ENCODE peak calls at places on chromosomes 6 and 20, in eight cellular contexts. V is ovary, Q is Peyer's patch, A is prostate gland, I is tibial nerve, K is IMR-90, G is H1, S is thyroid gland. U is an unnamed sample.

GRCh38 chr20:13464702-13465101 is 174.0 kb downstream of the TASP1 start:
- DNase-seq in V (no peak), Q (no peak), A (no peak), I (no peak), K (peak; percentile 63), G (no peak), S (no peak), U (no peak)

GRCh38 chr6:90074161-90074560 is 179.9 kb downstream of the GJA10 start:
- DNase-seq in V (no peak), Q (no peak), A (no peak), I (no peak), K (peak; percentile 41), G (no peak), S (no peak), U (no peak)

GRCh38 chr6:624979-625378 is 31.9 kb downstream of the HUS1B start:
- DNase-seq in V (no peak), Q (peak; percentile 50), A (no peak), I (no peak), K (peak; percentile 51), G (no peak), S (no peak), U (no peak)

GRCh38 chr20:23507346-23507745 is 16.4 kb downstream of the CST8 start:
- DNase-seq in V (no peak), Q (no peak), A (no peak), I (no peak), K (no peak), G (no peak), S (no peak), U (no peak)

GRCh38 chr6:169723991-169724553 is at the start of gene PHF10:
- DNase-seq in V (peak; percentile 19), Q (peak; percentile 63), A (peak; percentile 22), I (no peak), K (no peak), G (no peak), S (peak; percentile 34), U (peak; percentile 89)

GRCh38 chr6:151704383-151704782 is 103.1 kb upstream of the ESR1 start:
- DNase-seq in V (no peak), Q (no peak), A (no peak), I (no peak), K (no peak), G (no peak), S (no peak), U (no peak)

GRCh38 chr20:43895235-43895634 is 19.4 kb upstream of the TOX2 start:
- DNase-seq in V (no peak), Q (no peak), A (no peak), I (no peak), K (peak; percentile 30), G (no peak), S (no peak), U (no peak)

GRCh38 chr6:54737247-54737646 is 109.3 kb upstream of the FAM83B start:
- DNase-seq in V (no peak), Q (peak; percentile 46), A (no peak), I (no peak), K (no peak), G (peak; percentile 72), S (peak; percentile 4), U (no peak)

GRCh38 chr6:105851181-105851580 is 235.0 kb upstream of the PRDM1 start:
- DNase-seq in V (peak; percentile 19), Q (no peak), A (no peak), I (no peak), K (peak; percentile 51), G (no peak), S (no peak), U (no peak)

GRCh38 chr20:7596541-7596940 is 343.7 kb downstream of the HAO1 start:
- DNase-seq in V (no peak), Q (no peak), A (no peak), I (no peak), K (no peak), G (no peak), S (no peak), U (no peak)

GRCh38 chr20:61556116-61556515 is 304.1 kb downstream of the CDH4 start:
- DNase-seq in V (no peak), Q (no peak), A (no peak), I (no peak), K (peak; percentile 93), G (no peak), S (no peak), U (no peak)

GRCh38 chr6:116682334-116682712 is 1.3 kb downstream of the KPNA5 start:
- DNase-seq in V (peak; percentile 19), Q (no peak), A (no peak), I (no peak), K (peak; percentile 55), G (no peak), S (peak; percentile 61), U (no peak)

GRCh38 chr6:38773338-38773737 is 58.2 kb downstream of the DNAH8 start:
- DNase-seq in V (no peak), Q (no peak), A (no peak), I (no peak), K (no peak), G (peak; percentile 82), S (no peak), U (no peak)

GRCh38 chr6:34671801-34672656 is 24.5 kb downstream of the ILRUN start:
- DNase-seq in V (no peak), Q (peak; percentile 88), A (no peak), I (no peak), K (peak; percentile 55), G (no peak), S (no peak), U (peak; percentile 89)

GRCh38 chr6:33008944-33009861 is at the start of gene HLA-DOA:
- DNase-seq in V (no peak), Q (peak; percentile 87), A (no peak), I (no peak), K (peak; percentile 5), G (peak; percentile 77), S (no peak), U (peak; percentile 84)

GRCh38 chr6:137277971-137278602 is 58.9 kb upstream of the IFNGR1 start:
- DNase-seq in V (no peak), Q (no peak), A (no peak), I (no peak), K (peak; percentile 84), G (no peak), S (peak; percentile 19), U (no peak)

DNA sequence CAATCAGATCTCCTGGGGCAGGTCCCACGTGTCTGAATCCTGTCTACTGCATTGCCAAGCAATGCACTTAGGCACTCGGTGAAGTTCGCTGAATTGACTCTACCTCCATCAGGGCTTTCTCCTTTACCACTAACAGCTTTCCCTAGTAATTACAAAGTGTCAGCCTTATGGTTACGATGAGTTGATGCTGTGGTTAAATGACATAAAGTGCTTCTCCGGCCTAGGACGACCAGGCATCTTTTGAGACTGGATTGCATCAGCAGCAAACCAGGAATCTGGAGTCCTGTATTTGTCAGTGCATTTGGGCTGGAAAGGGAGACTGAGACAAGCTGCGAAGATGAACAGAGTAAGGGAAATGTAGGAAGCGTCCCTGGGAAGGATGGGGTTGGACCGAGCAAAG is 21.5 kb downstream of the NOX3 start:
- DNase-seq in V (no peak), Q (no peak), A (no peak), I (no peak), K (no peak), G (no peak), S (no peak), U (no peak)
- H3K27ac ChIP-seq in V (no peak overlapping the region), Q (no peak overlapping the region), A (no peak overlapping the region), I (no peak overlapping the region), K (no peak overlapping the region), G (no peak overlapping the region), S (no peak overlapping the region), U (no peak overlapping the region)

GRCh38 chr6:29694637-29695036 is 13.7 kb upstream of the ZFP57 start:
- DNase-seq in V (no peak), Q (no peak), A (no peak), I (no peak), K (no peak), G (no peak), S (no peak), U (no peak)
- TF ChIP-seq POLR2A in V (no peak), Q (no peak), A (no peak), I (no peak), K (no peak), G (no peak), S (no peak), U (no peak)

DNA sequence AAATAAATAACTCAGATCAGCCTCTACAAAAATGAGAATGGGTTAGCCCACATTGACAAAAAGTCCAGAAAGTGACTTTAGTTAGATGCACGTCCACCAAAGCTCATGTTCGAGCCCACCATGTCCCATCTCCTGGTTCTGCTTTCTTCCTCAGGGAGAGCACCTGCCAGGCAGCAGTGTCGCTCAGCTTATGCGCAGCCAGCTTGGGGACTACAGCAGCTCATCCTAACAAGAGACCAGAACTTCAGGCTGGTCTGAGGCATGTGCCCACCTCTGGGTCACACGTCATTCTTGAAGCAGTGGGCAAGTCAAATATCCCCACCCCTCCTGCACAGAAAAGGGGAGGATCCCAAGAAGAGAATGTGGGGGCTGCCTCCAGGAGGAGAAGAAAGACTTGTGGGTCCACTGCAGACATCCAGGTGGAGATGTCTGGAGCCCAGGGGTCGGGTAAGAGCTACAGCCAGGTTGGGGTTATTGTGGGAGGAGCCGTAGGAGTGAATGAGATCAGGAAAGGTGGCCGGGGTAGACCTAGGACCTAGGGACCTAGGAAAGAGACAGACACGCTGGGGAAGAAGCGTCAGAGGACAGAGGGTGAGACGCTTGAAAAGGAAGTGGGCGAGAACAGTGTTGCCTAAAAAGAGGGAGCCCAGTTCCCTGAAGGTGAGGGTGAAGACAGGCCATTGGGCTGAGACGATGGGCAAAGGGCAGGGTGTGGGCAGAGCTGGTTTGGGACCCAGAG is 52.5 kb downstream of the SSR1 start:
- DNase-seq in V (no peak), Q (peak; percentile 39), A (no peak), I (no peak), K (no peak), G (no peak), S (no peak), U (peak; percentile 68)
- H3K27ac ChIP-seq in V (no peak overlapping the region), Q (no peak overlapping the region), A (peak overlapping the region; percentile 87), I (peak overlapping the region; percentile 87), K (peak overlapping the region; percentile 51), G (peak overlapping the region; percentile 61), S (peak overlapping the region; percentile 85), U (peak overlapping the region; percentile 70)

GRCh38 chr6:26205625-26206574 is 118.7 kb downstream of the HFE start:
- DNase-seq in V (no peak), Q (no peak), A (no peak), I (no peak), K (peak; percentile 91), G (no peak), S (no peak), U (no peak)
- TF ChIP-seq POLR2A in V (no peak), Q (peak; percentile 15), A (no peak), I (peak; percentile 31), K (peak; percentile 86), G (peak; percentile 100), S (no peak), U (peak; percentile 6)

GRCh38 chr20:24935786-24936525 is 13.1 kb upstream of the CST7 start:
- DNase-seq in V (no peak), Q (no peak), A (no peak), I (no peak), K (no peak), G (peak; percentile 23), S (no peak), U (peak; percentile 28)
- H3K27ac ChIP-seq in V (no peak overlapping the region), Q (no peak overlapping the region), A (no peak overlapping the region), I (no peak overlapping the region), K (no peak overlapping the region), G (no peak overlapping the region), S (no peak overlapping the region), U (no peak overlapping the region)

GRCh38 chr20:18466574-18466893 is 296 bp downstream of the DZANK1 start:
- DNase-seq in V (no peak), Q (no peak), A (no peak), I (no peak), K (no peak), G (no peak), S (no peak), U (no peak)
- TF ChIP-seq POLR2A in V (no peak), Q (no peak), A (no peak), I (no peak), K (no peak), G (peak; percentile 17), S (no peak), U (no peak)